ENCODE peak calls at places on chromosomes 5 and 9, in nine cellular contexts. One of them, this sample, is unnamed.

GRCh38 chr5:150774145-150774544 is 4.4 kb upstream of the SMIM3 start:
- DNase-seq in HCT116: no peak
- DNase-seq in endodermal cell: no peak
- DNase-seq in endothelial cell: no peak
- DNase-seq in A549: no peak
- DNase-seq in spleen: no peak
- DNase-seq in DND-41: no peak
- DNase-seq in OCI-LY7: no peak
- DNase-seq in CD4-positive, alpha-beta T cell: no peak
- DNase-seq in this sample: no peak

GRCh38 chr5:80615266-80615914 is 39.1 kb upstream of the MSH3 start:
- DNase-seq in HCT116: no peak
- DNase-seq in endodermal cell: no peak
- DNase-seq in endothelial cell: no peak
- DNase-seq in A549: no peak
- DNase-seq in spleen: no peak
- DNase-seq in DND-41: no peak
- DNase-seq in OCI-LY7: no peak
- DNase-seq in CD4-positive, alpha-beta T cell: no peak
- DNase-seq in this sample: no peak

GRCh38 chr9:134983094-134983493 is 65.4 kb upstream of the FCN1 start:
- DNase-seq in HCT116: no peak
- DNase-seq in endodermal cell: peak; percentile 94
- DNase-seq in endothelial cell: peak; percentile 40
- DNase-seq in A549: no peak
- DNase-seq in spleen: peak; percentile 89
- DNase-seq in DND-41: no peak
- DNase-seq in OCI-LY7: peak; percentile 63
- DNase-seq in CD4-positive, alpha-beta T cell: no peak
- DNase-seq in this sample: peak; percentile 8

GRCh38 chr9:110842169-110842568 is 173.6 kb downstream of the MUSK start:
- DNase-seq in HCT116: peak; percentile 40
- DNase-seq in endodermal cell: peak; percentile 69
- DNase-seq in endothelial cell: no peak
- DNase-seq in A549: no peak
- DNase-seq in spleen: no peak
- DNase-seq in DND-41: no peak
- DNase-seq in OCI-LY7: no peak
- DNase-seq in CD4-positive, alpha-beta T cell: no peak
- DNase-seq in this sample: no peak

GRCh38 chr5:177128551-177128976 is 5.0 kb upstream of the NSD1 start:
- DNase-seq in HCT116: no peak
- DNase-seq in endodermal cell: no peak
- DNase-seq in endothelial cell: no peak
- DNase-seq in A549: no peak
- DNase-seq in spleen: peak; percentile 62
- DNase-seq in DND-41: peak; percentile 19
- DNase-seq in OCI-LY7: no peak
- DNase-seq in CD4-positive, alpha-beta T cell: no peak
- DNase-seq in this sample: peak; percentile 41

GRCh38 chr5:15807861-15808260 is 307.9 kb downstream of the FBXL7 start:
- DNase-seq in HCT116: no peak
- DNase-seq in endodermal cell: no peak
- DNase-seq in endothelial cell: no peak
- DNase-seq in A549: no peak
- DNase-seq in spleen: no peak
- DNase-seq in DND-41: no peak
- DNase-seq in OCI-LY7: no peak
- DNase-seq in CD4-positive, alpha-beta T cell: no peak
- DNase-seq in this sample: no peak

GRCh38 chr5:151684690-151685361 is 1.9 kb downstream of the SPARC start:
- DNase-seq in HCT116: no peak
- DNase-seq in endodermal cell: peak; percentile 91
- DNase-seq in endothelial cell: peak; percentile 38
- DNase-seq in A549: no peak
- DNase-seq in spleen: no peak
- DNase-seq in DND-41: no peak
- DNase-seq in OCI-LY7: no peak
- DNase-seq in CD4-positive, alpha-beta T cell: no peak
- DNase-seq in this sample: no peak

GRCh38 chr9:1604942-1605560 is 410.1 kb upstream of the SMARCA2 start:
- DNase-seq in HCT116: no peak
- DNase-seq in endodermal cell: peak; percentile 41
- DNase-seq in endothelial cell: peak; percentile 10
- DNase-seq in A549: no peak
- DNase-seq in spleen: no peak
- DNase-seq in DND-41: peak; percentile 4
- DNase-seq in OCI-LY7: peak; percentile 42
- DNase-seq in CD4-positive, alpha-beta T cell: no peak
- DNase-seq in this sample: peak; percentile 1

GRCh38 chr5:110751902-110752762 is 13.3 kb downstream of the SLC25A46 start:
- DNase-seq in HCT116: no peak
- DNase-seq in endodermal cell: no peak
- DNase-seq in endothelial cell: no peak
- DNase-seq in A549: no peak
- DNase-seq in spleen: no peak
- DNase-seq in DND-41: no peak
- DNase-seq in OCI-LY7: no peak
- DNase-seq in CD4-positive, alpha-beta T cell: no peak
- DNase-seq in this sample: peak; percentile 63

GRCh38 chr5:128774605-128775004 is 190.7 kb upstream of the SLC27A6 start:
- DNase-seq in HCT116: no peak
- DNase-seq in endodermal cell: no peak
- DNase-seq in endothelial cell: no peak
- DNase-seq in A549: no peak
- DNase-seq in spleen: no peak
- DNase-seq in DND-41: no peak
- DNase-seq in OCI-LY7: no peak
- DNase-seq in CD4-positive, alpha-beta T cell: no peak
- DNase-seq in this sample: no peak

GRCh38 chr5:36177715-36178556 is 26.0 kb downstream of the SKP2 start:
- DNase-seq in HCT116: peak; percentile 7
- DNase-seq in endodermal cell: no peak
- DNase-seq in endothelial cell: no peak
- DNase-seq in A549: peak; percentile 13
- DNase-seq in spleen: no peak
- DNase-seq in DND-41: no peak
- DNase-seq in OCI-LY7: peak; percentile 57
- DNase-seq in CD4-positive, alpha-beta T cell: no peak
- DNase-seq in this sample: no peak

GRCh38 chr5:68467791-68468190 is 252.2 kb downstream of the PIK3R1 start:
- DNase-seq in HCT116: no peak
- DNase-seq in endodermal cell: no peak
- DNase-seq in endothelial cell: no peak
- DNase-seq in A549: no peak
- DNase-seq in spleen: no peak
- DNase-seq in DND-41: no peak
- DNase-seq in OCI-LY7: no peak
- DNase-seq in CD4-positive, alpha-beta T cell: no peak
- DNase-seq in this sample: no peak

DNA sequence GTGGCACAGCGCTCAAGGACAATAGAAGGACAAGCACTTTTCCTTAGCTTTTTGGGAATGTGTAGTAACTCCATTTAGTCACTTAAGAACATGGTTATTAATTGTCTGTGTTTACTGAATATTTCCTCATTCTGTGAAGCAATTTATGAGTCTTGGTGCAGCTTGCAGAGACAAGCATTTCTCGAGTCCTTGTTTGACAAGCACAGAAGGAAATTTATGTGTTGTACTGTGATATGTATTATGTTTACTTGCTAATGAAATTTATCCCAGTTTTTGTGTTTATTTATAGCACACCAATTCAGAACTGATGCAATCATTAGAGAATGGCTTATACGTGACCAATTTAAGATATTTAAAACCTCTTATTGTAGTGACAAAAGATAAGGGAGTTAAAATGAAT is 168.6 kb downstream of the PRELID2 start:
- DNase-seq in HCT116: no peak
- DNase-seq in endodermal cell: no peak
- DNase-seq in endothelial cell: no peak
- DNase-seq in A549: no peak
- DNase-seq in spleen: no peak
- DNase-seq in DND-41: no peak
- DNase-seq in OCI-LY7: no peak
- DNase-seq in CD4-positive, alpha-beta T cell: no peak
- DNase-seq in this sample: no peak
- TF ChIP-seq CTCF in HCT116: no peak
- TF ChIP-seq CTCF in endodermal cell: no peak
- TF ChIP-seq CTCF in endothelial cell: no peak
- TF ChIP-seq CTCF in A549: no peak
- TF ChIP-seq CTCF in spleen: no peak
- TF ChIP-seq CTCF in DND-41: no peak
- TF ChIP-seq CTCF in OCI-LY7: no peak
- TF ChIP-seq CTCF in CD4-positive, alpha-beta T cell: no peak
- TF ChIP-seq CTCF in this sample: no peak

DNA sequence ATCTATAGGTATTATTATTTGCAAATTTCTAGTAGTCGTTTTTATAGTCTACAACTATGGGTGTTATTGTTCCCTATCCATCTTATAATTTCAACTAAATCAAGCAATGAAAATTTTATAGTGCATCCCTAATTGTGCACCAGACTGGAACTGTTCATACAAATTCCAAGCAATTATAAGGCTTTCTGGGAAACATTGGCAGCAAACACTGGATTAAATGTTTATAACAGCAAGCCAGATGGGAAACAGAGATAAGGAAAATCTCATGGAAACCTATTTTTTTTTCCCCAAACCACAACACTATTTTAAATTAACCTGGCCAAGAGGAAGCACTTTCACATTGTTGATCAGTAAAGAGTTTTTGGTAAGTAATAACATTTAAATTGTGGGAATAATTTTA is 524.3 kb downstream of the RASEF start:
- DNase-seq in HCT116: no peak
- DNase-seq in endodermal cell: no peak
- DNase-seq in endothelial cell: no peak
- DNase-seq in A549: no peak
- DNase-seq in spleen: no peak
- DNase-seq in DND-41: no peak
- DNase-seq in OCI-LY7: no peak
- DNase-seq in CD4-positive, alpha-beta T cell: no peak
- DNase-seq in this sample: no peak
- TF ChIP-seq CTCF in HCT116: no peak
- TF ChIP-seq CTCF in endodermal cell: no peak
- TF ChIP-seq CTCF in endothelial cell: no peak
- TF ChIP-seq CTCF in A549: no peak
- TF ChIP-seq CTCF in spleen: no peak
- TF ChIP-seq CTCF in DND-41: no peak
- TF ChIP-seq CTCF in OCI-LY7: no peak
- TF ChIP-seq CTCF in CD4-positive, alpha-beta T cell: no peak
- TF ChIP-seq CTCF in this sample: no peak

DNA sequence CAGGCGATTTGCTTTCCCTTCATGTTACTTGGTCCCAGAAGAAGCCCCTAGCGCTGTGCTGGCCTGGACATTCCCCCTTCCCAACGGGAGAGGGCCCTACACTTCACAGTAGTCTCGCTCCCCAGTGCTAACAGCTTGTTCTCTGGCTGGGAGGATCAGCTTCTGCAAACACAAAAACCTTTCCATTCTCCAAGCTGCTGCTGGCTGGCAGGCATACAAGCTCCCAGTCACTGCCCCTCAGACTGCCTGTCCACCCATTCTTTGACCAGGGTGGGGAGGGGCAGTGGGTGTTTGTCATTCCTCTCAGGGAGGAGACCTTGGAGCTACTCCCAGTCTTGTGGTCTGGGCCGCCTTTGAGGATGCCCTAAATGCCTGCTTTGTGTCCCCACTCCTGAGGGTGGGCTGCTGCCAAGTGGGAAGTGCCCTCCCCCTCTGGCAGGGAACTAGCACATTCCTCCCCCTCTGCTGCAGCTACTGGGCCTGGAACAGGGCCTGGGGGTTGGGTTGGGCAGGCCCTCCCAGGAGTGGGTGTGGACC is 20.8 kb downstream of the ENHO start:
- DNase-seq in HCT116: no peak
- DNase-seq in endodermal cell: peak; percentile 81
- DNase-seq in endothelial cell: no peak
- DNase-seq in A549: no peak
- DNase-seq in spleen: no peak
- DNase-seq in DND-41: no peak
- DNase-seq in OCI-LY7: no peak
- DNase-seq in CD4-positive, alpha-beta T cell: no peak
- DNase-seq in this sample: no peak
- TF ChIP-seq CTCF in HCT116: no peak
- TF ChIP-seq CTCF in endodermal cell: peak; percentile 76
- TF ChIP-seq CTCF in endothelial cell: no peak
- TF ChIP-seq CTCF in A549: no peak
- TF ChIP-seq CTCF in spleen: no peak
- TF ChIP-seq CTCF in DND-41: no peak
- TF ChIP-seq CTCF in OCI-LY7: no peak
- TF ChIP-seq CTCF in CD4-positive, alpha-beta T cell: no peak
- TF ChIP-seq CTCF in this sample: no peak

GRCh38 chr5:21807953-21808352 is 1045.2 kb downstream of the CDH12 start:
- DNase-seq in HCT116: no peak
- DNase-seq in endodermal cell: no peak
- DNase-seq in endothelial cell: no peak
- DNase-seq in A549: no peak
- DNase-seq in spleen: no peak
- DNase-seq in DND-41: no peak
- DNase-seq in OCI-LY7: no peak
- DNase-seq in CD4-positive, alpha-beta T cell: no peak
- DNase-seq in this sample: no peak

GRCh38 chr5:21806943-21807342 is 1046.2 kb downstream of the CDH12 start:
- DNase-seq in HCT116: no peak
- DNase-seq in endodermal cell: no peak
- DNase-seq in endothelial cell: no peak
- DNase-seq in A549: no peak
- DNase-seq in spleen: no peak
- DNase-seq in DND-41: no peak
- DNase-seq in OCI-LY7: no peak
- DNase-seq in CD4-positive, alpha-beta T cell: no peak
- DNase-seq in this sample: no peak

GRCh38 chr5:21806271-21806670 is 1046.9 kb downstream of the CDH12 start:
- DNase-seq in HCT116: no peak
- DNase-seq in endodermal cell: no peak
- DNase-seq in endothelial cell: no peak
- DNase-seq in A549: no peak
- DNase-seq in spleen: no peak
- DNase-seq in DND-41: no peak
- DNase-seq in OCI-LY7: no peak
- DNase-seq in CD4-positive, alpha-beta T cell: no peak
- DNase-seq in this sample: no peak

GRCh38 chr5:21810737-21811316 is 1042.3 kb downstream of the CDH12 start:
- DNase-seq in HCT116: no peak
- DNase-seq in endodermal cell: no peak
- DNase-seq in endothelial cell: no peak
- DNase-seq in A549: peak; percentile 4
- DNase-seq in spleen: no peak
- DNase-seq in DND-41: no peak
- DNase-seq in OCI-LY7: peak; percentile 26
- DNase-seq in CD4-positive, alpha-beta T cell: no peak
- DNase-seq in this sample: no peak
- TF ChIP-seq CTCF in HCT116: no peak
- TF ChIP-seq CTCF in endodermal cell: peak; percentile 72
- TF ChIP-seq CTCF in endothelial cell: peak; percentile 85
- TF ChIP-seq CTCF in A549: peak; percentile 58
- TF ChIP-seq CTCF in spleen: no peak
- TF ChIP-seq CTCF in DND-41: peak; percentile 54
- TF ChIP-seq CTCF in OCI-LY7: peak; percentile 76
- TF ChIP-seq CTCF in CD4-positive, alpha-beta T cell: no peak
- TF ChIP-seq CTCF in this sample: peak; percentile 32